ENCODE peak calls at places on chromosome 20, in ten cellular contexts. One of them, this sample, is unnamed.

GRCh38 chr20:31587545-31588389 is 17.3 kb upstream of the ID1 start:
- DNase-seq in psoas muscle: peak
- DNase-seq in uterus: no peak
- DNase-seq in IMR-90: no peak
- DNase-seq in CD4-positive, alpha-beta memory T cell: no peak
- DNase-seq in HL-60: no peak
- DNase-seq in body of pancreas: no peak
- DNase-seq in cardiac muscle cell: peak
- DNase-seq in heart right ventricle: peak
- DNase-seq in endothelial cell of umbilical vein: peak
- DNase-seq in this sample: peak

GRCh38 chr20:59046862-59047261 is 4.3 kb upstream of the PRELID3B start:
- DNase-seq in endothelial cell of umbilical vein: no peak
- DNase-seq in IMR-90: no peak
- DNase-seq in body of pancreas: no peak
- DNase-seq in uterus: no peak
- DNase-seq in psoas muscle: no peak
- DNase-seq in HL-60: no peak
- DNase-seq in CD4-positive, alpha-beta memory T cell: no peak
- DNase-seq in heart right ventricle: no peak
- DNase-seq in cardiac muscle cell: no peak
- DNase-seq in this sample: no peak

GRCh38 chr20:20367681-20368413 is at the start of gene INSM1:
- DNase-seq in HL-60: no peak
- DNase-seq in cardiac muscle cell: no peak
- DNase-seq in psoas muscle: no peak
- DNase-seq in heart right ventricle: no peak
- DNase-seq in uterus: no peak
- DNase-seq in body of pancreas: no peak
- DNase-seq in CD4-positive, alpha-beta memory T cell: no peak
- DNase-seq in endothelial cell of umbilical vein: no peak
- DNase-seq in IMR-90: no peak
- DNase-seq in this sample: peak

GRCh38 chr20:20292472-20292871 is 75.4 kb upstream of the INSM1 start:
- DNase-seq in IMR-90: no peak
- DNase-seq in uterus: no peak
- DNase-seq in body of pancreas: no peak
- DNase-seq in cardiac muscle cell: no peak
- DNase-seq in CD4-positive, alpha-beta memory T cell: no peak
- DNase-seq in psoas muscle: no peak
- DNase-seq in heart right ventricle: no peak
- DNase-seq in endothelial cell of umbilical vein: no peak
- DNase-seq in HL-60: no peak
- DNase-seq in this sample: no peak

GRCh38 chr20:23086056-23086551 is at the start of gene CD93:
- DNase-seq in endothelial cell of umbilical vein: peak
- DNase-seq in heart right ventricle: peak
- DNase-seq in uterus: peak
- DNase-seq in HL-60: no peak
- DNase-seq in IMR-90: peak
- DNase-seq in body of pancreas: no peak
- DNase-seq in psoas muscle: no peak
- DNase-seq in cardiac muscle cell: peak
- DNase-seq in CD4-positive, alpha-beta memory T cell: no peak
- DNase-seq in this sample: no peak

GRCh38 chr20:9062066-9062465 is 6.8 kb upstream of the PLCB4 start:
- DNase-seq in endothelial cell of umbilical vein: no peak
- DNase-seq in uterus: no peak
- DNase-seq in body of pancreas: no peak
- DNase-seq in IMR-90: no peak
- DNase-seq in CD4-positive, alpha-beta memory T cell: no peak
- DNase-seq in psoas muscle: no peak
- DNase-seq in heart right ventricle: no peak
- DNase-seq in HL-60: no peak
- DNase-seq in cardiac muscle cell: no peak
- DNase-seq in this sample: no peak

GRCh38 chr20:24781061-24781980 is 167.7 kb upstream of the CST7 start:
- DNase-seq in body of pancreas: no peak
- DNase-seq in cardiac muscle cell: peak
- DNase-seq in endothelial cell of umbilical vein: no peak
- DNase-seq in heart right ventricle: no peak
- DNase-seq in HL-60: no peak
- DNase-seq in psoas muscle: no peak
- DNase-seq in uterus: no peak
- DNase-seq in IMR-90: peak
- DNase-seq in CD4-positive, alpha-beta memory T cell: no peak
- DNase-seq in this sample: peak

GRCh38 chr20:3786126-3786484 is 435 bp downstream of the CENPB start:
- DNase-seq in uterus: no peak
- DNase-seq in endothelial cell of umbilical vein: peak
- DNase-seq in body of pancreas: peak
- DNase-seq in psoas muscle: peak
- DNase-seq in HL-60: no peak
- DNase-seq in cardiac muscle cell: peak
- DNase-seq in heart right ventricle: peak
- DNase-seq in CD4-positive, alpha-beta memory T cell: peak
- DNase-seq in IMR-90: peak
- DNase-seq in this sample: peak

GRCh38 chr20:3753098-3753497 is 14.5 kb downstream of the ADISSP start:
- DNase-seq in body of pancreas: peak
- DNase-seq in psoas muscle: no peak
- DNase-seq in CD4-positive, alpha-beta memory T cell: peak
- DNase-seq in endothelial cell of umbilical vein: peak
- DNase-seq in IMR-90: peak
- DNase-seq in heart right ventricle: no peak
- DNase-seq in cardiac muscle cell: peak
- DNase-seq in uterus: peak
- DNase-seq in HL-60: no peak
- DNase-seq in this sample: peak

GRCh38 chr20:2143594-2143993 is 42.0 kb downstream of the STK35 start:
- DNase-seq in IMR-90: no peak
- DNase-seq in endothelial cell of umbilical vein: no peak
- DNase-seq in psoas muscle: no peak
- DNase-seq in CD4-positive, alpha-beta memory T cell: no peak
- DNase-seq in body of pancreas: no peak
- DNase-seq in cardiac muscle cell: no peak
- DNase-seq in heart right ventricle: no peak
- DNase-seq in HL-60: no peak
- DNase-seq in uterus: no peak
- DNase-seq in this sample: no peak

DNA sequence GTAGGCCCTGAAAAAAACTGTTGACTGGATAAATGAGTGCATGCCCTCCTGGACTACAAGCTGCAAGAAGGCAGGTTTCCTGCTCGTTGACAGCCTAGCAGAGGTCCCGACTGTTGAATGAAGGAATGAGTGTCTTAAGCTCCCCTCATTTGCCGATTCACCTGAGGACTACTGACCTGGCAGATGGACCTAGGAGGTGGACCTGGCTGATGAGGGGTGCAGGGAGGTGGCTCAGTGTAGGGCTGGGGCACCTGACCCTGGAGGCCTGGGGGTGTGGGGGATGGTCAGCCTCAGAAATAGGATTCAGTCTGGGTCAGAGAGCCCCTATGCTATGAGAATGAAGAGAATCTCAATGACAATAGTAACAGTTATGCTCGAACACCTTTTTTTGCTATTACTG is 11.6 kb upstream of the TFAP2C start:
- DNase-seq in CD4-positive, alpha-beta memory T cell: no peak
- DNase-seq in body of pancreas: no peak
- DNase-seq in uterus: no peak
- DNase-seq in endothelial cell of umbilical vein: no peak
- DNase-seq in psoas muscle: no peak
- DNase-seq in HL-60: no peak
- DNase-seq in IMR-90: no peak
- DNase-seq in cardiac muscle cell: no peak
- DNase-seq in heart right ventricle: no peak
- DNase-seq in this sample: no peak
- H3K27ac ChIP-seq in CD4-positive, alpha-beta memory T cell: no peak
- H3K27ac ChIP-seq in body of pancreas: no peak
- H3K27ac ChIP-seq in uterus: no peak
- H3K27ac ChIP-seq in endothelial cell of umbilical vein: no peak
- H3K27ac ChIP-seq in psoas muscle: no peak
- H3K27ac ChIP-seq in HL-60: no peak
- H3K27ac ChIP-seq in IMR-90: no peak
- H3K27ac ChIP-seq in cardiac muscle cell: no peak
- H3K27ac ChIP-seq in heart right ventricle: no peak
- H3K27ac ChIP-seq in this sample: no peak

GRCh38 chr20:36845288-36845969 is 30.5 kb upstream of the TLDC2 start:
- DNase-seq in HL-60: no peak
- DNase-seq in psoas muscle: no peak
- DNase-seq in CD4-positive, alpha-beta memory T cell: no peak
- DNase-seq in body of pancreas: no peak
- DNase-seq in endothelial cell of umbilical vein: no peak
- DNase-seq in uterus: no peak
- DNase-seq in heart right ventricle: peak
- DNase-seq in IMR-90: no peak
- DNase-seq in cardiac muscle cell: no peak
- DNase-seq in this sample: peak
- H3K27ac ChIP-seq in HL-60: no peak
- H3K27ac ChIP-seq in psoas muscle: peak
- H3K27ac ChIP-seq in CD4-positive, alpha-beta memory T cell: no peak
- H3K27ac ChIP-seq in body of pancreas: peak
- H3K27ac ChIP-seq in endothelial cell of umbilical vein: no peak
- H3K27ac ChIP-seq in uterus: peak
- H3K27ac ChIP-seq in heart right ventricle: no peak
- H3K27ac ChIP-seq in IMR-90: peak
- H3K27ac ChIP-seq in cardiac muscle cell: peak
- H3K27ac ChIP-seq in this sample: peak

GRCh38 chr20:44167736-44168135 is 19.3 kb downstream of the JPH2 start:
- DNase-seq in body of pancreas: no peak
- DNase-seq in cardiac muscle cell: no peak
- DNase-seq in uterus: no peak
- DNase-seq in HL-60: no peak
- DNase-seq in CD4-positive, alpha-beta memory T cell: no peak
- DNase-seq in psoas muscle: no peak
- DNase-seq in IMR-90: no peak
- DNase-seq in endothelial cell of umbilical vein: no peak
- DNase-seq in heart right ventricle: no peak
- DNase-seq in this sample: no peak
- H3K27ac ChIP-seq in body of pancreas: no peak
- H3K27ac ChIP-seq in cardiac muscle cell: peak
- H3K27ac ChIP-seq in uterus: peak
- H3K27ac ChIP-seq in HL-60: no peak
- H3K27ac ChIP-seq in CD4-positive, alpha-beta memory T cell: no peak
- H3K27ac ChIP-seq in psoas muscle: peak
- H3K27ac ChIP-seq in IMR-90: no peak
- H3K27ac ChIP-seq in endothelial cell of umbilical vein: no peak
- H3K27ac ChIP-seq in heart right ventricle: no peak
- H3K27ac ChIP-seq in this sample: no peak

GRCh38 chr20:41509801-41510200 is 108.4 kb downstream of the CHD6 start:
- DNase-seq in body of pancreas: peak
- DNase-seq in psoas muscle: peak
- DNase-seq in HL-60: no peak
- DNase-seq in uterus: no peak
- DNase-seq in heart right ventricle: peak
- DNase-seq in CD4-positive, alpha-beta memory T cell: no peak
- DNase-seq in cardiac muscle cell: peak
- DNase-seq in endothelial cell of umbilical vein: no peak
- DNase-seq in IMR-90: peak
- DNase-seq in this sample: no peak
- H3K27ac ChIP-seq in body of pancreas: no peak
- H3K27ac ChIP-seq in psoas muscle: peak
- H3K27ac ChIP-seq in HL-60: no peak
- H3K27ac ChIP-seq in uterus: no peak
- H3K27ac ChIP-seq in heart right ventricle: no peak
- H3K27ac ChIP-seq in CD4-positive, alpha-beta memory T cell: no peak
- H3K27ac ChIP-seq in cardiac muscle cell: peak
- H3K27ac ChIP-seq in endothelial cell of umbilical vein: no peak
- H3K27ac ChIP-seq in IMR-90: no peak
- H3K27ac ChIP-seq in this sample: no peak

GRCh38 chr20:63274381-63275228 is 2.0 kb downstream of the ARFGAP1 start:
- DNase-seq in IMR-90: no peak
- DNase-seq in HL-60: no peak
- DNase-seq in body of pancreas: peak
- DNase-seq in heart right ventricle: no peak
- DNase-seq in psoas muscle: no peak
- DNase-seq in endothelial cell of umbilical vein: no peak
- DNase-seq in cardiac muscle cell: no peak
- DNase-seq in CD4-positive, alpha-beta memory T cell: no peak
- DNase-seq in uterus: no peak
- DNase-seq in this sample: no peak
- H3K27ac ChIP-seq in IMR-90: peak
- H3K27ac ChIP-seq in HL-60: no peak
- H3K27ac ChIP-seq in body of pancreas: no peak
- H3K27ac ChIP-seq in heart right ventricle: no peak
- H3K27ac ChIP-seq in psoas muscle: no peak
- H3K27ac ChIP-seq in endothelial cell of umbilical vein: no peak
- H3K27ac ChIP-seq in cardiac muscle cell: no peak
- H3K27ac ChIP-seq in CD4-positive, alpha-beta memory T cell: no peak
- H3K27ac ChIP-seq in uterus: no peak
- H3K27ac ChIP-seq in this sample: no peak

GRCh38 chr20:14445902-14446301 is 108.5 kb upstream of the FLRT3 start:
- DNase-seq in CD4-positive, alpha-beta memory T cell: no peak
- DNase-seq in heart right ventricle: no peak
- DNase-seq in psoas muscle: no peak
- DNase-seq in uterus: no peak
- DNase-seq in cardiac muscle cell: no peak
- DNase-seq in body of pancreas: no peak
- DNase-seq in HL-60: no peak
- DNase-seq in IMR-90: no peak
- DNase-seq in endothelial cell of umbilical vein: no peak
- DNase-seq in this sample: no peak

GRCh38 chr20:14446446-14446845 is 109.0 kb upstream of the FLRT3 start:
- DNase-seq in heart right ventricle: no peak
- DNase-seq in cardiac muscle cell: no peak
- DNase-seq in psoas muscle: no peak
- DNase-seq in body of pancreas: no peak
- DNase-seq in endothelial cell of umbilical vein: no peak
- DNase-seq in HL-60: no peak
- DNase-seq in IMR-90: peak
- DNase-seq in uterus: no peak
- DNase-seq in CD4-positive, alpha-beta memory T cell: no peak
- DNase-seq in this sample: no peak

GRCh38 chr20:14451458-14451857 is 114.0 kb upstream of the FLRT3 start:
- DNase-seq in heart right ventricle: no peak
- DNase-seq in HL-60: no peak
- DNase-seq in body of pancreas: no peak
- DNase-seq in endothelial cell of umbilical vein: no peak
- DNase-seq in cardiac muscle cell: no peak
- DNase-seq in uterus: no peak
- DNase-seq in CD4-positive, alpha-beta memory T cell: no peak
- DNase-seq in IMR-90: no peak
- DNase-seq in psoas muscle: no peak
- DNase-seq in this sample: no peak

GRCh38 chr20:14453259-14453658 is 115.8 kb upstream of the FLRT3 start:
- DNase-seq in psoas muscle: no peak
- DNase-seq in uterus: no peak
- DNase-seq in endothelial cell of umbilical vein: no peak
- DNase-seq in body of pancreas: no peak
- DNase-seq in CD4-positive, alpha-beta memory T cell: no peak
- DNase-seq in heart right ventricle: no peak
- DNase-seq in HL-60: no peak
- DNase-seq in IMR-90: no peak
- DNase-seq in cardiac muscle cell: no peak
- DNase-seq in this sample: no peak

GRCh38 chr20:14449323-14449722 is 111.9 kb upstream of the FLRT3 start:
- DNase-seq in cardiac muscle cell: no peak
- DNase-seq in CD4-positive, alpha-beta memory T cell: no peak
- DNase-seq in HL-60: no peak
- DNase-seq in endothelial cell of umbilical vein: peak
- DNase-seq in uterus: no peak
- DNase-seq in heart right ventricle: no peak
- DNase-seq in psoas muscle: no peak
- DNase-seq in IMR-90: peak
- DNase-seq in body of pancreas: no peak
- DNase-seq in this sample: no peak
- H3K27ac ChIP-seq in cardiac muscle cell: no peak
- H3K27ac ChIP-seq in CD4-positive, alpha-beta memory T cell: no peak
- H3K27ac ChIP-seq in HL-60: no peak
- H3K27ac ChIP-seq in endothelial cell of umbilical vein: no peak
- H3K27ac ChIP-seq in uterus: no peak
- H3K27ac ChIP-seq in heart right ventricle: no peak
- H3K27ac ChIP-seq in psoas muscle: no peak
- H3K27ac ChIP-seq in IMR-90: no peak
- H3K27ac ChIP-seq in body of pancreas: no peak
- H3K27ac ChIP-seq in this sample: no peak

This sample was measured in endodermal cell.